ENCODE peak calls at places on chromosomes 12 and 14, in five cellular contexts. T, N, I, V and O are unnamed samples.
A peak's percentile ranks its signal among the peaks of the same experiment; 100 is the strongest.

GRCh38 chr14:69317780-69318179 is 57.8 kb downstream of the GALNT16 start:
- DNase-seq in T (no peak), N (no peak), I (no peak), V (no peak), O (no peak)

GRCh38 chr14:60151715-60152114 is 13.5 kb downstream of the DHRS7 start:
- DNase-seq in T (no peak), N (peak; percentile 92), I (no peak), V (peak; percentile 95), O (no peak)

GRCh38 chr12:52119398-52120254 is 40.1 kb downstream of the SMIM41 start:
- DNase-seq in T (peak; percentile 96), N (no peak), I (peak; percentile 65), V (peak; percentile 31), O (peak; percentile 90)

GRCh38 chr14:59093889-59094288 is 94.6 kb upstream of the DAAM1 start:
- DNase-seq in T (no peak), N (no peak), I (no peak), V (no peak), O (no peak)

GRCh38 chr12:30515351-30515750 is 180.3 kb downstream of the IPO8 start:
- DNase-seq in T (no peak), N (no peak), I (no peak), V (peak; percentile 39), O (peak; percentile 53)

GRCh38 chr12:124898200-124898950 is 16.1 kb downstream of the UBC start:
- DNase-seq in T (peak; percentile 68), N (no peak), I (peak; percentile 53), V (peak; percentile 43), O (peak; percentile 75)

GRCh38 chr14:72883963-72884362 is 9.9 kb downstream of the DPF3 start:
- DNase-seq in T (no peak), N (peak; percentile 55), I (no peak), V (no peak), O (no peak)

GRCh38 chr14:33542338-33543290 is 408.3 kb downstream of the EGLN3 start:
- DNase-seq in T (no peak), N (no peak), I (no peak), V (no peak), O (no peak)

GRCh38 chr12:66352197-66352596 is 49.9 kb downstream of the HELB start:
- DNase-seq in T (peak; percentile 91), N (peak; percentile 34), I (peak; percentile 71), V (peak; percentile 31), O (peak; percentile 75)

DNA sequence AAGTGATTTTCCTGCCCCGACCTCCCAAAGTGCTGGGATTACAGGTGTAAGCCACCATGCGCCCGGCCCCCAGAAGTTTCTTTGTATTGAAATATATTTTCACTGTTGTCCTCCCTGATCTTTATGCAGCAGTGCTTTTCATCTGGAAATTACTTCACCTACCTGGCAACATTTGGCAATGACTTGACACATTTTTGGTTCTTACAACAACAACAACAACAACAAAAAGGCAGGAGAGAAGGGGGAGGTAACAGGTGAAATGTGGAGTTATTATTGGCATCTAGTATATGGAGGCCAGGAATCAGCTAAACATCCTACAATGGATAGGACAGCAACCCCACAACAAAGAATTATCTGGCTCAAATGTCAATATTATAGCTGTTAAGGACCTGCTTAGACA is 13.9 kb downstream of the FANCM start:
- DNase-seq in T (no peak), N (no peak), I (no peak), V (no peak), O (no peak)
- H3K27ac ChIP-seq in T (no peak overlapping the region), N (no peak overlapping the region), I (no peak overlapping the region), V (no peak overlapping the region), O (no peak overlapping the region)

DNA sequence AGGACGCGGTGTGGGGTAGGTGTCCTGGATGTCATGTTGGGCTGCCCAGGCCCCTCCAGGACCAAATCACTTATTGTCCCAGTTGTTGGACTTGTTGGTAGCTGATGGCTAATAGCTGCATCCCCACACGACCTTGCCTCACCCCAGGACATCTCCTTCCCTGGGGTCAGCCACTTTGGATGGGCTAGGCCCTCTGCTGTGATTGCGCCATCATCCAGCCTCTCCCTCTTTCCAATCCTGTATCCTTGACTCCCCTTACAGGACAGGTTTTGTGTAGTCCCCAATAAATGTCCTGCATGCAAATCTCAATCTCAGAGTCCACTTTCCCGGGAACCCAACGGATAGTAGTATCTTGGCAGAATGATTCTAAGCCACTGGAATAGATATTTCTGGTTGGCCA is 43.4 kb upstream of the CHST11 start:
- DNase-seq in T (no peak), N (no peak), I (no peak), V (no peak), O (no peak)
- H3K23ac ChIP-seq in T (no peak overlapping the region), N (no peak overlapping the region), I (no peak overlapping the region), V (no peak overlapping the region), O (no peak overlapping the region)

GRCh38 chr12:120408771-120409170 is 29.1 kb upstream of the COX6A1 start:
- DNase-seq in T (no peak), N (no peak), I (no peak), V (no peak), O (no peak)
- H3K18ac ChIP-seq in T (no peak overlapping the region), N (no peak overlapping the region), I (no peak overlapping the region), V (no peak overlapping the region), O (no peak overlapping the region)

GRCh38 chr14:75277796-75278421 is 719 bp upstream of the FOS start:
- DNase-seq in T (no peak), N (peak; percentile 59), I (no peak), V (no peak), O (no peak)

GRCh38 chr14:75275598-75275997 is 3.0 kb upstream of the FOS start:
- DNase-seq in T (no peak), N (no peak), I (no peak), V (no peak), O (no peak)

GRCh38 chr14:75278422-75279152 is at the start of gene FOS:
- DNase-seq in T (peak; percentile 96), N (peak; percentile 96), I (no peak), V (peak; percentile 98), O (peak; percentile 98)

GRCh38 chr14:75279153-75279738 is 618 bp downstream of the FOS start:
- DNase-seq in T (no peak), N (peak; percentile 83), I (no peak), V (peak; percentile 61), O (peak; percentile 70)

GRCh38 chr14:75277000-75277795 is 1.4 kb upstream of the FOS start:
- DNase-seq in T (peak; percentile 85), N (peak; percentile 89), I (no peak), V (peak; percentile 98), O (peak; percentile 95)
- H3K27ac ChIP-seq in T (no peak overlapping the region), N (peak overlapping the region; percentile 21), I (peak overlapping the region; percentile 6), V (peak overlapping the region; percentile 40), O (peak overlapping the region; percentile 14)

DNA sequence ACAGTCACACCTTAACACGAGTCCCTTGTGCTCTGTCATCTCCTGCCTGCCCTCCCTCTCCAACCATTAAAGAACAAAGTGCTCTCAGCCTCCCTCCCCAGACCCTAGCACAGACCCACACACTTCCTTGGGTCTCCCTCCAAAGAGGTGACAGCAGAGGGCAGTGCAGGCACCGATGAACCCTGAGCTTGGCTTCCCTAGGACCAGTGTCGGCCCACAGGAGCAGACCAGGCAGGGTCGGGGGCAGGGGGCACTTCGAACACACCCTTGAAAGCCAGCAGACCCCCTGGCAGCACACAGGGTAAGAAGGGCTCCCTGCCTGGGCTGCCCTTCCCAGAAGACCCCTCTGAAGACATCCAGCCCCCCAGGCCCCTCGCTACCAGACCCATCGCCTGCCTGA is 7.0 kb downstream of the CDK2AP1 start:
- DNase-seq in T (peak; percentile 79), N (no peak), I (no peak), V (no peak), O (peak; percentile 83)
- H3K23ac ChIP-seq in T (no peak overlapping the region), N (no peak overlapping the region), I (no peak overlapping the region), V (no peak overlapping the region), O (no peak overlapping the region)

GRCh38 chr14:26444745-26445144 is 153.1 kb downstream of the NOVA1 start:
- DNase-seq in T (no peak), N (peak; percentile 9), I (no peak), V (peak; percentile 43), O (peak; percentile 48)
- H3K18ac ChIP-seq in T (no peak overlapping the region), N (no peak overlapping the region), I (no peak overlapping the region), V (no peak overlapping the region), O (no peak overlapping the region)

DNA sequence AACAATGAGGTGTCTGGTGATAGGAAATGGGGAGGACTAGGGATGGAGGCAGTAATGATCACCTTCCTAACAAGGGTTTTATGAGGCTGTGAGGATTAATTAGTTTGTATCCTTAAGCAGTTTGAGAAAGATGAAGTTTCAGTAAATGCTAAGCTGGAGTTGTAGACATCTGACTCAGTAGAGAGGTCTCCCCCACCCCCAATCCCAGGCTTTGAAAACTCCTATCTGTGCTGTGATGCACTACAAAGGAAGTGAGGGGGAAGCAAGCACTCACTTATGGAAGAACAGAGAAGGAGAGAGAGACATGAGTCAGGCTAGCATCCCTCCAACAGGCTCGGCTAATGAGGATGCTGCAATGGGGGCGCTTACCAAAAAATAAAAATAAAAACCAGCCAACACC is 5.5 kb upstream of the BCL11B start:
- DNase-seq in T (no peak), N (no peak), I (no peak), V (no peak), O (peak; percentile 67)
- H3K27ac ChIP-seq in T (no peak overlapping the region), N (no peak overlapping the region), I (no peak overlapping the region), V (no peak overlapping the region), O (no peak overlapping the region)